ENCODE peak calls at places on chromosomes 4 and X, in four cellular contexts. Q is CD8-positive, alpha-beta memory T cell; W is left ventricle myocardium inferior; S is MM.1S. L is an unnamed sample. For H3K9me3 and H3K36me3, the result is how much of the 10 kb centered on the place peaks cover.

GRCh38 chrX:114985967-114986592 is 31.3 kb downstream of the IL13RA2 start:
- DNase-seq in Q (no peak), S (no peak), W (no peak), L (no peak)

GRCh38 chrX:48569958-48570357 is 4.3 kb upstream of the RBM3 start:
- DNase-seq in S (no peak), Q (no peak), W (no peak), L (no peak)

GRCh38 chrX:103846395-103846794 is 14.3 kb upstream of the RAB9B start:
- DNase-seq in Q (no peak), W (no peak), S (no peak), L (no peak)

GRCh38 chr4:74874785-74875367 is 58.0 kb upstream of the PARM1 start:
- DNase-seq in W (no peak), S (peak), Q (no peak), L (no peak)

GRCh38 chrX:46130246-46130645 is 415.0 kb downstream of the ZNF674 start:
- DNase-seq in Q (no peak), W (no peak), S (no peak), L (no peak)

GRCh38 chr4:26860922-26861433 is 337 bp downstream of the STIM2 start:
- DNase-seq in Q (no peak), W (peak), S (no peak), L (peak)

GRCh38 chr4:48739560-48740019 is 40.5 kb downstream of the FRYL start:
- DNase-seq in S (no peak), Q (no peak), W (no peak), L (no peak)

GRCh38 chrX:22392176-22392814 is 119.6 kb downstream of the CBLL2 start:
- DNase-seq in W (no peak), S (no peak), Q (no peak), L (no peak)

GRCh38 chr4:13548984-13549546 is 4.8 kb upstream of the NKX3-2 start:
- DNase-seq in Q (peak), S (peak), W (peak), L (peak)

GRCh38 chr4:31370866-31371465 is 650.8 kb downstream of the PCDH7 start:
- DNase-seq in S (peak), Q (no peak), W (no peak), L (no peak)

DNA sequence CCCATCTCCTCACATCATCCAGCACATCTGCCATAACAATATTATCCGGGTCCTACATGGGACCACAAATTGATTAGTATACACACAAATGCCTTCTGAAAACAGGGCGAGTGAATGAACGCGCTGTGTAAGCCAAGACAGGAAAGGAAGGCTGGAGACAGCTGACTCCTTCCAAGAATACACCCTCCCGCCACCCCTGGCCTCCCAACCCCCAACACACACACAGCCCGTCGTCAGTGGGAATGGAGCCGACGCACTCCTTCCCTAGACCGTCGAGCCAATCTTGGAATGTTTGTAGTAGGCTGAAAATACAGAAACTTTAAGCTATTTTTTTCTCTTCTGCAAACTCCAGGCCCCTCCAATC is 319 bp upstream of the MAGEH1 start:
- DNase-seq in Q (no peak), S (no peak), W (no peak), L (no peak)
- H3K27ac ChIP-seq in Q (peak), S (peak), W (peak), L (peak)

GRCh38 chrX:154593201-154593600 is 8.3 kb downstream of the CTAG1A start:
- DNase-seq in W (no peak), Q (no peak), S (no peak), L (no peak)

GRCh38 chrX:154595559-154595958 is 10.6 kb downstream of the CTAG1A start:
- DNase-seq in S (no peak), W (no peak), Q (no peak), L (no peak)

GRCh38 chrX:154596290-154596929 is 11.5 kb downstream of the CTAG1A start:
- DNase-seq in S (no peak), Q (no peak), W (no peak), L (no peak)

GRCh38 chrX:154594491-154594890 is 9.6 kb downstream of the CTAG1A start:
- DNase-seq in S (no peak), W (no peak), Q (no peak), L (no peak)

DNA sequence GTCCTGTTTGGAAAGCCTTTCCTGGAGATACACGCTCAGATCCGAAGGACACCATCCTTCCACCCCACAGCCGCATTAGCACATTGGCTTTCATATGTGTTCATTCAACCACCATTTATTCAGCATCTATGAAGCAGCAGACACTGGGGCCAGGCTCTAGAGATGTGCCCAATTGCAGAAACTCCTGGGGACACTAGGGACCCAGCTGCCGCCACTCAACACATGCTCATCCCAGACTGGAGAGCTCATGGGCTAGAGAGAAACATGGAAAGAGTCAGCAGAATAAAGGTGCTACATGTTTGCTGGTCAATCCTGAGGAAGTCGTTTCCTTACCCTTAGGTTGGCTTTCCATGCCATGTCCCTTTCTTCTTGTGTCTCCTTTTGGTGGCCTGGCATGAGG is 7.6 kb downstream of the CTAG1A start:
- DNase-seq in Q (no peak), W (no peak), S (no peak), L (no peak)
- H3K9me3 ChIP-seq in Q (under half), W (under half), S (under half), L (under half)

GRCh38 chr4:5783486-5783885 is 72.5 kb downstream of the EVC start:
- DNase-seq in W (no peak), Q (no peak), S (no peak), L (no peak)

GRCh38 chr4:5782829-5783476 is 72.0 kb downstream of the EVC start:
- DNase-seq in W (no peak), S (no peak), Q (no peak), L (no peak)

GRCh38 chr4:5785806-5786680 is 75.0 kb downstream of the EVC start:
- DNase-seq in Q (no peak), S (no peak), W (no peak), L (peak)

GRCh38 chr4:5784960-5785611 is 74.1 kb downstream of the EVC start:
- DNase-seq in S (no peak), Q (no peak), W (no peak), L (no peak)

GRCh38 chr4:5784021-5784420 is 73.0 kb downstream of the EVC start:
- DNase-seq in Q (no peak), W (no peak), S (no peak), L (peak)
- H3K36me3 ChIP-seq in Q (under half), W (under half), S (under half), L (half or more)

GRCh38 chrX:119427795-119428185 is 28.7 kb downstream of the SLC25A43 start:
- DNase-seq in S (no peak), Q (no peak), W (no peak), L (no peak)
- H3K27ac ChIP-seq in S (no peak), Q (no peak), W (peak), L (no peak)

GRCh38 chr4:3848323-3848722 is 82.1 kb downstream of the ADRA2C start:
- DNase-seq in W (no peak), S (no peak), Q (no peak), L (no peak)
- H3K9me3 ChIP-seq in W (under half), S (under half), Q (under half), L (under half)

GRCh38 chr4:182649698-182650477 is 267.3 kb downstream of the DCTD start:
- DNase-seq in Q (no peak), S (no peak), W (no peak), L (no peak)
- H3K36me3 ChIP-seq in Q (under half), S (under half), W (under half), L (under half)

L was measured in tibial artery.